ENCODE peak calls at places on chromosomes 2 and 18, in eight cellular contexts. One of them, this sample, is unnamed.

GRCh38 chr18:57772387-57772799 is 30.7 kb downstream of the ATP8B1 start:
- DNase-seq in dorsolateral prefrontal cortex: no peak
- DNase-seq in HFF-Myc: no peak
- DNase-seq in sciatic nerve: no peak
- DNase-seq in astrocyte of the spinal cord: no peak
- DNase-seq in neuronal stem cell: no peak
- DNase-seq in omental fat pad: no peak
- DNase-seq in NCI-H1105: no peak
- DNase-seq in this sample: no peak

GRCh38 chr2:43343573-43344304 is 117.3 kb upstream of the ZFP36L2 start:
- DNase-seq in dorsolateral prefrontal cortex: no peak
- DNase-seq in HFF-Myc: no peak
- DNase-seq in sciatic nerve: peak
- DNase-seq in astrocyte of the spinal cord: peak
- DNase-seq in neuronal stem cell: no peak
- DNase-seq in omental fat pad: peak
- DNase-seq in NCI-H1105: no peak
- DNase-seq in this sample: no peak

GRCh38 chr18:37334494-37335125 is 231.0 kb downstream of the CELF4 start:
- DNase-seq in dorsolateral prefrontal cortex: no peak
- DNase-seq in HFF-Myc: peak
- DNase-seq in sciatic nerve: no peak
- DNase-seq in astrocyte of the spinal cord: peak
- DNase-seq in neuronal stem cell: peak
- DNase-seq in omental fat pad: no peak
- DNase-seq in NCI-H1105: no peak
- DNase-seq in this sample: no peak

GRCh38 chr2:6231166-6231565 is 539.0 kb downstream of the SOX11 start:
- DNase-seq in dorsolateral prefrontal cortex: no peak
- DNase-seq in HFF-Myc: no peak
- DNase-seq in sciatic nerve: no peak
- DNase-seq in astrocyte of the spinal cord: peak
- DNase-seq in neuronal stem cell: no peak
- DNase-seq in omental fat pad: no peak
- DNase-seq in NCI-H1105: no peak
- DNase-seq in this sample: no peak

GRCh38 chr2:69915050-69915945 is at the start of gene MXD1:
- DNase-seq in dorsolateral prefrontal cortex: peak
- DNase-seq in HFF-Myc: no peak
- DNase-seq in sciatic nerve: peak
- DNase-seq in astrocyte of the spinal cord: no peak
- DNase-seq in neuronal stem cell: no peak
- DNase-seq in omental fat pad: no peak
- DNase-seq in NCI-H1105: peak
- DNase-seq in this sample: peak

GRCh38 chr2:192696857-192697256 is 502.1 kb upstream of the TMEFF2 start:
- DNase-seq in dorsolateral prefrontal cortex: no peak
- DNase-seq in HFF-Myc: no peak
- DNase-seq in sciatic nerve: no peak
- DNase-seq in astrocyte of the spinal cord: no peak
- DNase-seq in neuronal stem cell: no peak
- DNase-seq in omental fat pad: no peak
- DNase-seq in NCI-H1105: no peak
- DNase-seq in this sample: no peak

GRCh38 chr2:224165901-224166319 is 126.8 kb upstream of the SERPINE2 start:
- DNase-seq in dorsolateral prefrontal cortex: no peak
- DNase-seq in HFF-Myc: no peak
- DNase-seq in sciatic nerve: no peak
- DNase-seq in astrocyte of the spinal cord: peak
- DNase-seq in neuronal stem cell: no peak
- DNase-seq in omental fat pad: no peak
- DNase-seq in NCI-H1105: no peak
- DNase-seq in this sample: no peak

GRCh38 chr2:109185801-109186570 is 57.0 kb downstream of the SH3RF3 start:
- DNase-seq in dorsolateral prefrontal cortex: no peak
- DNase-seq in HFF-Myc: no peak
- DNase-seq in sciatic nerve: no peak
- DNase-seq in astrocyte of the spinal cord: peak
- DNase-seq in neuronal stem cell: no peak
- DNase-seq in omental fat pad: no peak
- DNase-seq in NCI-H1105: no peak
- DNase-seq in this sample: no peak

GRCh38 chr2:43269706-43270105 is 43.3 kb upstream of the ZFP36L2 start:
- DNase-seq in dorsolateral prefrontal cortex: no peak
- DNase-seq in HFF-Myc: no peak
- DNase-seq in sciatic nerve: peak
- DNase-seq in astrocyte of the spinal cord: peak
- DNase-seq in neuronal stem cell: no peak
- DNase-seq in omental fat pad: peak
- DNase-seq in NCI-H1105: no peak
- DNase-seq in this sample: no peak

This sample was measured in spleen.